ENCODE peak calls at places on chromosomes 16 and 17, in five cellular contexts. K, V, M, S and O are unnamed samples. For H3K4me1 and H3K36me3, the result is how much of the 10 kb centered on the place peaks cover.

GRCh38 chr16:85428168-85428898 is 184.8 kb upstream of the GSE1 start:
- DNase-seq in V (peak), S (peak), M (peak), K (no peak), O (no peak)

GRCh38 chr16:80718480-80719220 is 85.7 kb downstream of the CDYL2 start:
- DNase-seq in K (peak), V (no peak), M (peak), S (no peak), O (no peak)

GRCh38 chr17:83183951-83184506 is 104.6 kb downstream of the METRNL start:
- DNase-seq in M (peak), K (peak), V (no peak), S (peak), O (no peak)

GRCh38 chr17:61352408-61352770 is 47.3 kb upstream of the TBX2 start:
- DNase-seq in S (no peak), K (no peak), M (no peak), V (no peak), O (no peak)

GRCh38 chr16:81280393-81280792 is 34.4 kb upstream of the GAN start:
- DNase-seq in K (no peak), V (no peak), M (no peak), S (no peak), O (no peak)

GRCh38 chr17:20228860-20229259 is 219.7 kb downstream of the SPECC1 start:
- DNase-seq in M (no peak), V (no peak), K (no peak), S (no peak), O (no peak)

GRCh38 chr17:79125503-79125902 is 50.9 kb downstream of the ENGASE start:
- DNase-seq in K (no peak), M (no peak), S (no peak), V (no peak), O (no peak)

GRCh38 chr17:4908711-4909496 is 6.0 kb upstream of the CHRNE start:
- DNase-seq in V (peak), S (peak), M (peak), K (peak), O (peak)

GRCh38 chr17:68048996-68049395 is 13.5 kb downstream of the KPNA2 start:
- DNase-seq in M (no peak), S (no peak), V (no peak), K (no peak), O (no peak)

GRCh38 chr16:5668553-5668952 is 571.0 kb upstream of the EEF2KMT start:
- DNase-seq in K (no peak), M (no peak), S (no peak), V (no peak), O (no peak)

GRCh38 chr17:2054262-2054739 is 602 bp upstream of the HIC1 start:
- DNase-seq in V (no peak), K (no peak), M (no peak), S (peak), O (no peak)

GRCh38 chr17:15260376-15261062 is 4.6 kb downstream of the PMP22 start:
- DNase-seq in K (peak), V (peak), S (peak), M (peak), O (peak)

GRCh38 chr17:75319818-75320691 is 30.8 kb upstream of the SLC25A19 start:
- DNase-seq in V (no peak), S (no peak), M (no peak), K (no peak), O (no peak)

GRCh38 chr17:6110088-6110487 is 39.9 kb downstream of the WSCD1 start:
- DNase-seq in M (no peak), K (no peak), V (no peak), S (no peak), O (no peak)

GRCh38 chr16:57623251-57624043 is 5.0 kb upstream of the ADGRG1 start:
- DNase-seq in S (peak), K (peak), M (peak), V (no peak), O (no peak)

GRCh38 chr17:19238167-19238505 is 970 bp downstream of the EPN2 start:
- DNase-seq in V (peak), S (peak), K (no peak), M (peak), O (peak)

GRCh38 chr16:50428742-50429141 is 60.0 kb upstream of the BRD7 start:
- DNase-seq in V (no peak), K (no peak), M (no peak), S (no peak), O (no peak)

GRCh38 chr17:41777579-41778188 is 8.8 kb downstream of the JUP start:
- DNase-seq in V (peak), S (peak), K (peak), M (peak), O (peak)

GRCh38 chr16:27257271-27257670 is 11.3 kb downstream of the NSMCE1 start:
- DNase-seq in V (no peak), K (no peak), S (no peak), M (no peak), O (no peak)

GRCh38 chr16:337975-338575 is 14.4 kb downstream of the AXIN1 start:
- DNase-seq in K (no peak), S (no peak), M (no peak), V (no peak), O (no peak)

GRCh38 chr16:84266451-84266850 is 26.6 kb upstream of the KCNG4 start:
- DNase-seq in V (peak), M (peak), K (no peak), S (no peak), O (peak)

GRCh38 chr16:19119564-19119963 is 5.8 kb downstream of the ITPRIPL2 start:
- DNase-seq in V (no peak), K (no peak), M (no peak), S (no peak), O (no peak)

GRCh38 chr16:86580063-86580797 is 1.9 kb downstream of the FOXL1 start:
- DNase-seq in V (no peak), M (no peak), K (no peak), S (no peak), O (no peak)

GRCh38 chr16:66494916-66495315 is 55.0 kb downstream of the TK2 start:
- DNase-seq in K (no peak), S (peak), M (no peak), V (no peak), O (peak)

GRCh38 chr16:67928561-67929364 is 2.9 kb downstream of the CTRL start:
- DNase-seq in M (peak), S (peak), V (peak), K (no peak), O (peak)

GRCh38 chr17:79845601-79845949 is 6.3 kb upstream of the CBX4 start:
- DNase-seq in V (no peak), S (peak), M (no peak), K (no peak), O (no peak)

GRCh38 chr16:58814348-58814801 is 80.3 kb upstream of the GOT2 start:
- DNase-seq in V (peak), M (peak), S (peak), K (no peak), O (peak)

GRCh38 chr17:29445844-29446243 is 55.7 kb downstream of the TAOK1 start:
- DNase-seq in V (no peak), S (no peak), K (no peak), M (no peak), O (no peak)

GRCh38 chr16:681746-682427 is 1.7 kb downstream of the STUB1 start:
- DNase-seq in S (peak), K (no peak), V (no peak), M (peak), O (peak)

GRCh38 chr17:60322056-60322387 is 69.9 kb downstream of the USP32 start:
- DNase-seq in S (no peak), V (no peak), M (no peak), K (no peak), O (no peak)

GRCh38 chr16:84243732-84244131 is 3.9 kb upstream of the KCNG4 start:
- DNase-seq in M (no peak), K (no peak), S (no peak), V (no peak), O (no peak)

GRCh38 chr16:84307209-84307954 is 12.7 kb downstream of the WFDC1 start:
- DNase-seq in M (no peak), V (no peak), K (no peak), S (no peak), O (no peak)

GRCh38 chr17:49183801-49184200 is 26.6 kb downstream of the GNGT2 start:
- DNase-seq in K (no peak), S (no peak), M (no peak), V (no peak), O (no peak)

GRCh38 chr17:79285973-79286372 is 211.3 kb downstream of the ENGASE start:
- DNase-seq in S (no peak), K (no peak), V (no peak), M (no peak), O (no peak)

GRCh38 chr16:11797957-11798299 is 870 bp upstream of the ZC3H7A start:
- DNase-seq in M (no peak), K (no peak), V (no peak), S (no peak), O (no peak)
- H3K4me1 ChIP-seq in M (under half), K (under half), V (half or more), S (under half), O (under half)

DNA sequence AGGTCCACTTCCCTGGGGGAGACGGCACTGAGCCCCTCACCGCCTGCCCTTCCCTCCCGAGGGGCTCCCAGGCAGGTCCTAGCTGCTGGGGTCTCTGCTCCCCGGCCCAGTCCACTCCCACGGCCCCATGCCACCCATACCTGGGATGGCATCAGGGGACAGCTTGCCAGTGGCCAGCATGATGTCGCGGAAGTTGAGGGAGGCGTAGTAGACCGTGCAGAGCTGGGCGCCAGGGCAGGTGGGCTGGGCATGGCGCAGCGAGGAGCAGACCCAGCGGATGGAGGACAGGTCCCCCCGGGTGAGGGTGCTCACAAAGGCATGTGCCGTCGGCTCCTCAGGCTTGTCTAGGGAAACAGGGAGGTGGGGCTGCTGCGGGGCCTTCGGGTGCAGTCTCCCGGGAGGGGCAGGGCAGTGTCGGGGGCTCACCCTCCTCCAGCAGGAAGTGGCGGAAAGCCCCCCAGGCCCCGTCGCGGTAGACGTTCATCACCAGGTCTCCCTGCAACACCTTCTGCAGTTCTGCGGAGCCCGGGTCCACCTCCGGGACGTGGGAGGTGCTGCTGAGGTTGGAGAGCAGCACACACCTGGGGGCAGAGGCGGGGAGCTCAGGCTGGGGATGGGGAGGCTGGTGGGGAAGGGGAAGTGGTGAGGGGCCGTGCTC is 13.5 kb downstream of the FASN start:
- DNase-seq in S (no peak), V (no peak), K (no peak), M (no peak), O (no peak)
- H3K36me3 ChIP-seq in S (under half), V (half or more), K (half or more), M (under half), O (under half)

GRCh38 chr16:89061086-89061485 is 32.6 kb upstream of the ACSF3 start:
- DNase-seq in K (no peak), M (no peak), V (no peak), S (no peak), O (no peak)
- H3K4me1 ChIP-seq in K (under half), M (under half), V (under half), S (under half), O (under half)

GRCh38 chr16:55489119-55489955 is 10.3 kb downstream of the MMP2 start:
- DNase-seq in V (no peak), M (no peak), S (no peak), K (no peak), O (no peak)

GRCh38 chr16:55490301-55490700 is 11.3 kb downstream of the MMP2 start:
- DNase-seq in K (no peak), M (no peak), S (no peak), V (no peak), O (no peak)

GRCh38 chr16:55487048-55487803 is 8.2 kb downstream of the MMP2 start:
- DNase-seq in M (no peak), S (peak), K (no peak), V (peak), O (peak)

GRCh38 chr16:55489956-55490265 is 10.9 kb downstream of the MMP2 start:
- DNase-seq in M (no peak), K (no peak), V (no peak), S (no peak), O (no peak)

DNA sequence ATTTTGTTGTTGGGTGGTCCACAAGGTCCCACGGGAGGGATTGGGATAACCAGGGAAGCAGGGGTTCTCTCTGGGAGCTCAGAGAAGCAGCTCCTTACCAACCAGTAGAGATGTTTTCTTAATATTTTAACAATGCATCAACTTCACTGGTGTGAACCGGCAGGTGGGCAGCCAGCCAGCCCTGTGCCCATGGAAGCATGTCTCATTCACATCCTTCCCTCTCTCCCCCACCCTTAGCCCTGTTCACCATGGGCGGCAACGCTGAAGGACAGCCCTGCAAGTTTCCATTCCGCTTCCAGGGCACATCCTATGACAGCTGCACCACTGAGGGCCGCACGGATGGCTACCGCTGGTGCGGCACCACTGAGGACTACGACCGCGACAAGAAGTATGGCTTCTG is 9.3 kb downstream of the MMP2 start:
- DNase-seq in M (no peak), V (no peak), K (no peak), S (no peak), O (no peak)
- H3K36me3 ChIP-seq in M (under half), V (half or more), K (under half), S (under half), O (under half)

GRCh38 chr17:37673386-37673785 is 30.1 kb upstream of the DDX52 start:
- DNase-seq in S (no peak), K (no peak), V (no peak), M (no peak), O (no peak)
- H3K4me1 ChIP-seq in S (under half), K (under half), V (under half), M (under half), O (under half)

GRCh38 chr16:64933890-64934289 is 188.0 kb downstream of the CDH11 start:
- DNase-seq in S (no peak), V (peak), M (no peak), K (no peak), O (no peak)
- H3K36me3 ChIP-seq in S (under half), V (under half), M (under half), K (under half), O (under half)